ENCODE peak calls at places on chromosome 21, in nine cellular contexts. M, T, I, O, U, F, S, D and B are unnamed samples.

GRCh38 chr21:41678016-41678935 is 88.6 kb downstream of the RIPK4 start:
- DNase-seq in D (no peak), I (no peak), M (no peak), U (no peak), F (no peak), T (no peak), O (no peak), S (no peak), B (peak; percentile 89)

GRCh38 chr21:31753949-31754348 is 22.0 kb upstream of the SCAF4 start:
- DNase-seq in I (no peak), T (no peak), O (no peak), M (no peak), U (no peak), S (no peak), F (no peak), D (no peak), B (no peak)

GRCh38 chr21:25938673-25939395 is 204.1 kb downstream of the GABPA start:
- DNase-seq in O (no peak), T (no peak), M (peak; percentile 19), D (no peak), U (no peak), I (peak; percentile 11), F (no peak), S (no peak), B (no peak)

GRCh38 chr21:41598561-41599511 is 90.9 kb upstream of the TMPRSS2 start:
- DNase-seq in S (no peak), O (no peak), I (no peak), D (no peak), F (no peak), T (no peak), M (peak; percentile 15), U (no peak), B (no peak)

GRCh38 chr21:43343095-43343991 is 83.6 kb downstream of the SIK1 start:
- DNase-seq in S (no peak), M (no peak), F (no peak), U (no peak), I (no peak), O (no peak), T (no peak), D (no peak), B (peak; percentile 94)

GRCh38 chr21:44901391-44902074 is 19.2 kb downstream of the ITGB2 start:
- DNase-seq in F (no peak), I (no peak), O (no peak), D (no peak), S (no peak), M (no peak), U (no peak), T (no peak), B (no peak)

GRCh38 chr21:42892582-42892930 is 553 bp upstream of the NDUFV3 start:
- DNase-seq in I (no peak), U (no peak), M (no peak), S (no peak), T (no peak), D (no peak), F (no peak), O (no peak), B (peak; percentile 9)

GRCh38 chr21:34836103-34836932 is 167.5 kb downstream of the CLIC6 start:
- DNase-seq in O (no peak), M (peak; percentile 100), S (no peak), F (no peak), T (no peak), U (peak; percentile 34), I (no peak), D (no peak), B (peak; percentile 92)

GRCh38 chr21:46294647-46295176 is 8.6 kb downstream of the YBEY start:
- DNase-seq in M (peak; percentile 72), O (no peak), T (no peak), S (no peak), U (no peak), F (no peak), D (no peak), I (peak; percentile 49), B (no peak)

GRCh38 chr21:44618504-44618903 is 6.6 kb downstream of the KRTAP10-8 start:
- DNase-seq in M (no peak), T (no peak), S (peak; percentile 58), U (no peak), O (no peak), I (peak; percentile 21), D (no peak), F (no peak), B (peak; percentile 16)

GRCh38 chr21:31921079-31921478 is 48.3 kb downstream of the HUNK start:
- DNase-seq in S (no peak), M (peak; percentile 30), D (no peak), I (no peak), F (no peak), U (no peak), O (no peak), T (no peak), B (no peak)

GRCh38 chr21:45923146-45923545 is 58.4 kb upstream of the COL6A1 start:
- DNase-seq in I (no peak), F (peak; percentile 46), S (peak; percentile 83), T (peak; percentile 53), U (no peak), O (peak; percentile 53), D (peak; percentile 31), M (peak; percentile 58), B (peak; percentile 16)

GRCh38 chr21:34698270-34699015 is 29.6 kb downstream of the CLIC6 start:
- DNase-seq in U (no peak), I (no peak), O (no peak), T (no peak), M (no peak), F (no peak), D (no peak), S (no peak), B (no peak)

GRCh38 chr21:19523731-19524130 is 1120.1 kb upstream of the TMPRSS15 start:
- DNase-seq in O (no peak), D (no peak), U (no peak), I (no peak), M (peak; percentile 2), S (no peak), F (no peak), T (no peak), B (no peak)

GRCh38 chr21:32448803-32449594 is 36.5 kb downstream of the EVA1C start:
- DNase-seq in F (no peak), S (no peak), M (peak; percentile 42), O (no peak), U (no peak), T (no peak), I (no peak), D (no peak), B (no peak)

GRCh38 chr21:37378700-37379139 is 12.1 kb downstream of the DYRK1A start:
- DNase-seq in F (no peak), O (no peak), D (no peak), I (no peak), M (no peak), U (no peak), S (no peak), T (no peak), B (no peak)

GRCh38 chr21:42850866-42851391 is 28.4 kb downstream of the WDR4 start:
- DNase-seq in F (no peak), I (peak; percentile 41), M (peak; percentile 14), U (no peak), S (peak; percentile 66), D (no peak), O (no peak), T (no peak), B (no peak)

GRCh38 chr21:14114251-14114650 is 96.5 kb downstream of the LIPI start:
- DNase-seq in U (no peak), D (no peak), S (no peak), M (no peak), O (no peak), F (no peak), I (no peak), T (no peak), B (no peak)

GRCh38 chr21:17554619-17555472 is 42.0 kb downstream of the CXADR start:
- DNase-seq in S (peak; percentile 13), D (no peak), O (no peak), T (peak; percentile 19), F (no peak), I (no peak), U (no peak), M (peak; percentile 35), B (peak; percentile 32)

GRCh38 chr21:19540287-19540686 is 1136.7 kb upstream of the TMPRSS15 start:
- DNase-seq in O (no peak), U (no peak), M (no peak), D (no peak), I (no peak), S (no peak), T (no peak), F (no peak), B (no peak)

GRCh38 chr21:28892550-28893111 is 100.0 kb downstream of the LTN1 start:
- DNase-seq in F (no peak), I (no peak), U (no peak), M (no peak), S (no peak), O (no peak), D (no peak), T (no peak), B (no peak)